ENCODE peak calls at places on chromosomes 16 and 17, in nine cellular contexts. Y is fibroblast of lung, R is stomach, A is thoracic aorta, T is dorsolateral prefrontal cortex, U is SK-N-SH, Z is DND-41, B is mammary epithelial cell, I is WERI-Rb-1. N is an unnamed sample.

GRCh38 chr17:56125830-56126819 is 27.1 kb upstream of the ANKFN1 start:
- DNase-seq in Y (peak), R (no peak), A (no peak), T (no peak), U (peak), Z (peak), B (peak), I (peak), N (peak)

GRCh38 chr16:74753180-74753579 is 21.4 kb downstream of the FA2H start:
- DNase-seq in Y (no peak), R (no peak), A (no peak), T (no peak), U (no peak), Z (no peak), B (no peak), I (no peak), N (no peak)

GRCh38 chr17:79728169-79728907 is 2.4 kb upstream of the ENPP7 start:
- DNase-seq in Y (peak), R (peak), A (peak), T (peak), U (peak), Z (peak), B (peak), I (peak), N (peak)

GRCh38 chr16:81443688-81444447 is 740 bp upstream of the CMIP start:
- DNase-seq in Y (no peak), R (no peak), A (no peak), T (no peak), U (no peak), Z (no peak), B (no peak), I (peak), N (no peak)

GRCh38 chr17:59296190-59296589 is 35.3 kb upstream of the YPEL2 start:
- DNase-seq in Y (no peak), R (no peak), A (no peak), T (no peak), U (no peak), Z (no peak), B (no peak), I (no peak), N (no peak)

GRCh38 chr17:7001562-7001961 is 5.7 kb downstream of the ALOX12 start:
- DNase-seq in Y (no peak), R (no peak), A (no peak), T (no peak), U (no peak), Z (peak), B (no peak), I (no peak), N (no peak)

GRCh38 chr16:68257906-68258800 is 6.2 kb upstream of the SLC7A6 start:
- DNase-seq in Y (peak), R (no peak), A (no peak), T (no peak), U (no peak), Z (no peak), B (peak), I (no peak), N (no peak)

GRCh38 chr17:47719411-47720152 is 13.5 kb upstream of the TBX21 start:
- DNase-seq in Y (peak), R (no peak), A (no peak), T (no peak), U (no peak), Z (peak), B (peak), I (no peak), N (peak)

GRCh38 chr16:83145297-83145696 is 518.5 kb downstream of the CDH13 start:
- DNase-seq in Y (no peak), R (no peak), A (no peak), T (no peak), U (no peak), Z (no peak), B (no peak), I (no peak), N (no peak)

GRCh38 chr17:73533801-73534574 is 110.3 kb downstream of the SDK2 start:
- DNase-seq in Y (no peak), R (no peak), A (no peak), T (no peak), U (no peak), Z (no peak), B (no peak), I (no peak), N (no peak)

GRCh38 chr17:1455291-1455747 is 713 bp downstream of the CRK start:
- DNase-seq in Y (peak), R (peak), A (peak), T (peak), U (peak), Z (peak), B (peak), I (peak), N (no peak)

GRCh38 chr17:68776451-68776850 is 175.3 kb upstream of the FAM20A start:
- DNase-seq in Y (no peak), R (no peak), A (no peak), T (no peak), U (no peak), Z (no peak), B (no peak), I (no peak), N (no peak)

GRCh38 chr16:25888873-25889272 is 197.1 kb downstream of the HS3ST4 start:
- DNase-seq in Y (no peak), R (no peak), A (no peak), T (no peak), U (no peak), Z (no peak), B (no peak), I (peak), N (no peak)

GRCh38 chr17:3012926-3013581 is 50.4 kb downstream of the OR1D5 start:
- DNase-seq in Y (peak), R (peak), A (no peak), T (peak), U (peak), Z (peak), B (peak), I (peak), N (no peak)

GRCh38 chr17:81162491-81162890 is 2.8 kb upstream of the PVALEF start:
- DNase-seq in Y (no peak), R (no peak), A (no peak), T (no peak), U (no peak), Z (no peak), B (no peak), I (no peak), N (no peak)

GRCh38 chr16:85571563-85571812 is 41.6 kb upstream of the GSE1 start:
- DNase-seq in Y (no peak), R (no peak), A (no peak), T (no peak), U (no peak), Z (no peak), B (no peak), I (no peak), N (no peak)

GRCh38 chr16:85569615-85570212 is 43.4 kb upstream of the GSE1 start:
- DNase-seq in Y (peak), R (peak), A (no peak), T (no peak), U (peak), Z (peak), B (peak), I (no peak), N (no peak)

GRCh38 chr16:85571813-85572619 is 41.1 kb upstream of the GSE1 start:
- DNase-seq in Y (no peak), R (no peak), A (no peak), T (no peak), U (no peak), Z (peak), B (no peak), I (no peak), N (no peak)

GRCh38 chr16:85570213-85570734 is 42.8 kb upstream of the GSE1 start:
- DNase-seq in Y (no peak), R (peak), A (no peak), T (no peak), U (no peak), Z (peak), B (peak), I (no peak), N (no peak)

GRCh38 chr16:85570735-85571562 is 42.2 kb upstream of the GSE1 start:
- DNase-seq in Y (no peak), R (peak), A (no peak), T (no peak), U (no peak), Z (peak), B (no peak), I (no peak), N (no peak)
- H3K4me3 ChIP-seq in Y (no peak), R (no peak), A (no peak), T (no peak), U (no peak), Z (no peak), B (no peak), I (no peak), N (no peak)

GRCh38 chr17:49749730-49750129 is 14.2 kb downstream of the FAM117A start:
- DNase-seq in Y (no peak), R (no peak), A (no peak), T (no peak), U (no peak), Z (no peak), B (no peak), I (no peak), N (no peak)
- H3K27ac ChIP-seq in Y (no peak), R (no peak), A (no peak), T (no peak), U (no peak), Z (peak), B (no peak), I (no peak), N (no peak)

GRCh38 chr16:66717112-66717675 is 20.7 kb upstream of the CMTM4 start:
- DNase-seq in Y (peak), R (no peak), A (no peak), T (peak), U (peak), Z (peak), B (no peak), I (peak), N (peak)
- TF ChIP-seq CTCF in Y (peak), R (peak), A (no peak), T (peak), U (peak), Z (peak), B (no peak), I (peak), N (peak)

DNA sequence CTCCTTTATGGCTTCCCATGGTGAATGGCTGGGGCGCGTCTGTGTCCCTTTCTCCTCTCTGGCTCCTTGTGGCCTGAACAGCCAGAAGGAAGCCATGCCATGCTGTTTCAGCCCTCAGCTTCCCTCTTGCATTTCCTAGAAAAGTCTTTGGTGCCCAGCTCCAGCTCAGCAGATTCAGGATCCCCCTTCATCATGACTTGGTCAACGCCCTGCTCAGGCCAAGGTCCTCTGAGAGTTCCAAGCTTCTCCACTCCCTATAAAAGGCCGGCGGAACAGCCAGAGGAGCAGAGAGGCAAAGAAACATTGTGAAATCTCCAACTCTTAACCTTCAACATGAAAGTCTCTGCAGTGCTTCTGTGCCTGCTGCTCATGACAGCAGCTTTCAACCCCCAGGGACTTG is at the start of gene CCL13:
- DNase-seq in Y (no peak), R (no peak), A (no peak), T (no peak), U (no peak), Z (no peak), B (no peak), I (no peak), N (no peak)
- H3K4me3 ChIP-seq in Y (no peak), R (no peak), A (no peak), T (no peak), U (no peak), Z (no peak), B (no peak), I (no peak), N (no peak)

GRCh38 chr17:4199818-4200402 is 56.9 kb downstream of the CYB5D2 start:
- DNase-seq in Y (no peak), R (no peak), A (no peak), T (no peak), U (peak), Z (peak), B (peak), I (no peak), N (no peak)
- H3K27ac ChIP-seq in Y (no peak), R (no peak), A (peak), T (no peak), U (no peak), Z (no peak), B (no peak), I (no peak), N (no peak)

GRCh38 chr16:1865902-1866690 is 5.9 kb downstream of the MEIOB start:
- DNase-seq in Y (no peak), R (no peak), A (no peak), T (no peak), U (no peak), Z (no peak), B (no peak), I (no peak), N (no peak)
- TF ChIP-seq CTCF in Y (no peak), R (no peak), A (no peak), T (no peak), U (no peak), Z (no peak), B (no peak), I (no peak), N (no peak)

GRCh38 chr17:82529914-82530300 is 10.4 kb downstream of the FOXK2 start:
- DNase-seq in Y (no peak), R (no peak), A (no peak), T (no peak), U (no peak), Z (no peak), B (no peak), I (no peak), N (no peak)
- H3K4me3 ChIP-seq in Y (no peak), R (no peak), A (no peak), T (no peak), U (no peak), Z (no peak), B (no peak), I (no peak), N (no peak)

DNA sequence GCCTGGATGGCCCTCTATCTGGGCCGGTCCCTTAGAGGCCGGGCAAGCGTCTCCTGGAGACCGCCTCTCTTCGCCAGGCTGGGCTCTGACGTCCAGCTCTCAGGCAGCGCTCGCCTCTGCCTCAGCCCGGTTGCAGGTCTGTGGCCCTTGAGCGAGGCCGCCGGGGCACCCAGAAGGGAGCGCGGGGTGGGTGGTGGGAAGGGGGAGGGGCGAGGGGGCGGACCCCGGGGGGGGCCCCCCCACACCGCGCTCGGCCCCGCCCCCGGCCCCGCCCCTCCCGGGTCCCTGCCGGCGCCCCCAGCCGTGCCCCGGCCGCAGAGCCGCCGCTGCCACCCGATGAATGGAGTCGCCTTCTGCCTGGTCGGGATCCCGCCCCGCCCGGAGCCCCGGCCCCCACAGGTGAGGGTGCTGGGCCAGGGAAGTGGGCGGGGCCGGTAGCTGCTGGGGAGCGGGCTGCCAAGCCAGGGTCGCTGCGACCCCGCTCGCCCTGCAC is at the start of gene ARHGAP23:
- DNase-seq in Y (peak), R (peak), A (no peak), T (peak), U (peak), Z (peak), B (peak), I (no peak), N (peak)
- H3K27ac ChIP-seq in Y (peak), R (peak), A (peak), T (peak), U (peak), Z (peak), B (no peak), I (no peak), N (peak)

DNA sequence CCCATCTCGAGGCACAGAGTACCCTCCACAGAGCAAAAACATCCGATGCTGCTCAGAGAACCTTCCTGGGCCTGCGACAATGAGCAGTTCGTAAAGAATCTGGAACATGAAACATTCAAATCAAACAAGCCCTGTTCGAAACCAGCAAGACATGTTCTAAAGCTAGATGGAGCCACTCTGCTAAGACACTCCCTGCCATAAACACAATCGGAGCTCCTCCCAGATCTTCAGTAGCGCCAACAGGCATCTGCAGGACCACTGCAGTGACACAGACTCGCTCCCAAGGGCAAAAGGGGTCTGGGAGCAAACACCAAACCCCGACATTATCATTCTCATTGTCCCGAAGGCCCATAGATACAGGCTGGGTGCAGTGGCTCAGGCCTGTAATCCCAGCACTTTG is 108.7 kb downstream of the ZFHX3 start:
- DNase-seq in Y (peak), R (no peak), A (no peak), T (no peak), U (no peak), Z (no peak), B (no peak), I (no peak), N (peak)
- TF ChIP-seq CTCF in Y (peak), R (no peak), A (no peak), T (no peak), U (no peak), Z (no peak), B (no peak), I (no peak), N (peak)

GRCh38 chr16:62764572-62764971 is 728.3 kb upstream of the CDH8 start:
- DNase-seq in Y (no peak), R (no peak), A (no peak), T (no peak), U (no peak), Z (no peak), B (no peak), I (no peak), N (no peak)

GRCh38 chr16:62755938-62756337 is 719.7 kb upstream of the CDH8 start:
- DNase-seq in Y (no peak), R (no peak), A (no peak), T (no peak), U (no peak), Z (no peak), B (no peak), I (no peak), N (no peak)

DNA sequence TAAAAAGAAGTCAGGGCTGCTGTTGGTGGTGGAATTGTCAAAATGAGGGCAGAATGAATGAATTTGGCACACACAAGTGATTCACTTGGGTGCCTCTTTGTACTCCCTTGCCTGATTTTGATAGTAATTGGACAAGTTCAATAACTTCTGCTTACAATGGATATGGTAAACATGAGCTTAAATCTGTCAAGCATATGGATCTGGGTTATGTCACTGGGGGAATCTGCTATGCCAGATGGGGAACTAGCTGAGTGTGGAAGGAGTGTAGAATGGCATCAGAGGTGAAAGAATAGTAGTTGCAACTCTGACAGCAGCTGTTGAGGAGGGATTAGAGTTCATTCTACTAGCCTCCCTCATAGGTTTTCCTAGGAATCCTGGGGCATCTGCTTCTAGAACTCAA is 724.2 kb upstream of the CDH8 start:
- DNase-seq in Y (no peak), R (no peak), A (no peak), T (no peak), U (no peak), Z (no peak), B (no peak), I (no peak), N (no peak)
- H3K4me3 ChIP-seq in Y (no peak), R (no peak), A (no peak), T (no peak), U (no peak), Z (no peak), B (no peak), I (no peak), N (no peak)

N was measured in AG04450.